ENCODE peak calls at places on chromosomes 12 and 14, in seven cellular contexts. K is progenitor cell of endocrine pancreas, H is endothelial cell, L is sigmoid colon, P is fibroblast of mammary gland, G is neural crest cell, B is SK-N-SH. C is an unnamed sample.

GRCh38 chr14:35858521-35859209 is 32.5 kb downstream of the BRMS1L start:
- DNase-seq in K (no peak), H (no peak), L (no peak), P (peak), G (no peak), B (no peak), C (no peak)

GRCh38 chr12:23834076-23834475 is 115.4 kb downstream of the SOX5 start:
- DNase-seq in K (no peak), H (no peak), L (no peak), P (no peak), G (no peak), B (no peak), C (no peak)

GRCh38 chr12:62802981-62803380 is 132.0 kb downstream of the PPM1H start:
- DNase-seq in K (no peak), H (no peak), L (no peak), P (no peak), G (no peak), B (no peak), C (no peak)

GRCh38 chr12:80053048-80053790 is 46.1 kb upstream of the OTOGL start:
- DNase-seq in K (no peak), H (no peak), L (peak), P (peak), G (no peak), B (peak), C (no peak)

GRCh38 chr14:75800792-75801191 is 139.7 kb downstream of the TTLL5 start:
- DNase-seq in K (no peak), H (no peak), L (no peak), P (no peak), G (no peak), B (no peak), C (no peak)

GRCh38 chr12:55829967-55830600 is 697 bp upstream of the DNAJC14 start:
- DNase-seq in K (peak), H (peak), L (peak), P (no peak), G (peak), B (peak), C (peak)

GRCh38 chr12:57941165-57941894 is at the start of gene ATP23:
- DNase-seq in K (peak), H (peak), L (peak), P (peak), G (peak), B (peak), C (peak)

GRCh38 chr12:46609281-46609623 is 216.5 kb downstream of the SLC38A4 start:
- DNase-seq in K (no peak), H (no peak), L (no peak), P (no peak), G (no peak), B (no peak), C (no peak)

GRCh38 chr14:52154992-52155655 is 86.3 kb upstream of the NID2 start:
- DNase-seq in K (no peak), H (no peak), L (no peak), P (no peak), G (no peak), B (no peak), C (no peak)

GRCh38 chr12:109732321-109733305 is 19.0 kb downstream of the FAM222A start:
- DNase-seq in K (no peak), H (no peak), L (peak), P (no peak), G (no peak), B (peak), C (no peak)

GRCh38 chr14:96246535-96246839 is 9.5 kb upstream of the BDKRB1 start:
- DNase-seq in K (no peak), H (no peak), L (no peak), P (peak), G (no peak), B (no peak), C (no peak)

GRCh38 chr12:132239796-132240668 is 89.4 kb downstream of the GALNT9 start:
- DNase-seq in K (no peak), H (no peak), L (peak), P (no peak), G (no peak), B (no peak), C (no peak)

GRCh38 chr12:68530965-68531364 is 79.7 kb upstream of the RAP1B start:
- DNase-seq in K (no peak), H (no peak), L (no peak), P (peak), G (no peak), B (no peak), C (no peak)

GRCh38 chr12:118537481-118537917 is 161.1 kb downstream of the SUDS3 start:
- DNase-seq in K (no peak), H (no peak), L (peak), P (no peak), G (no peak), B (no peak), C (no peak)

GRCh38 chr14:77654001-77654431 is 37.6 kb upstream of the SPTLC2 start:
- DNase-seq in K (no peak), H (no peak), L (no peak), P (no peak), G (no peak), B (no peak), C (no peak)

GRCh38 chr12:42854208-42854607 is 264.7 kb upstream of the PRICKLE1 start:
- DNase-seq in K (no peak), H (no peak), L (no peak), P (peak), G (no peak), B (no peak), C (no peak)

GRCh38 chr12:108605000-108605689 is 7.3 kb upstream of the TMEM119 start:
- DNase-seq in K (no peak), H (no peak), L (no peak), P (peak), G (no peak), B (no peak), C (no peak)

GRCh38 chr12:95995238-95996031 is 709 bp downstream of the HAL start:
- DNase-seq in K (no peak), H (no peak), L (no peak), P (no peak), G (no peak), B (no peak), C (no peak)

GRCh38 chr14:61889914-61890351 is 127.7 kb downstream of the SNAPC1 start:
- DNase-seq in K (no peak), H (no peak), L (no peak), P (no peak), G (no peak), B (no peak), C (no peak)

GRCh38 chr14:63986789-63987533 is 134.2 kb downstream of the SYNE2 start:
- DNase-seq in K (no peak), H (no peak), L (no peak), P (peak), G (no peak), B (no peak), C (no peak)

GRCh38 chr14:36254020-36254614 is 66.3 kb downstream of the MBIP start:
- DNase-seq in K (no peak), H (no peak), L (no peak), P (peak), G (no peak), B (no peak), C (no peak)

GRCh38 chr14:78010688-78011087 is 159.5 kb upstream of the NRXN3 start:
- DNase-seq in K (no peak), H (no peak), L (no peak), P (peak), G (no peak), B (no peak), C (no peak)

GRCh38 chr14:69190191-69190590 is 1.1 kb upstream of the EXD2 start:
- DNase-seq in K (no peak), H (no peak), L (no peak), P (no peak), G (no peak), B (no peak), C (no peak)

GRCh38 chr12:86660000-86660399 is 403.8 kb upstream of the MGAT4C start:
- DNase-seq in K (no peak), H (no peak), L (no peak), P (no peak), G (no peak), B (no peak), C (no peak)

GRCh38 chr14:32142754-32143437 is 58.9 kb upstream of the RNU6-7 start:
- DNase-seq in K (no peak), H (no peak), L (no peak), P (no peak), G (no peak), B (no peak), C (no peak)

GRCh38 chr12:106868982-106869381 is 86.7 kb upstream of the TMEM263 start:
- DNase-seq in K (no peak), H (no peak), L (no peak), P (no peak), G (no peak), B (no peak), C (no peak)

GRCh38 chr12:83261998-83262397 is 575.3 kb downstream of the TMTC2 start:
- DNase-seq in K (no peak), H (no peak), L (no peak), P (no peak), G (no peak), B (no peak), C (no peak)
- TF ChIP-seq CTCF in K (peak), H (no peak), L (no peak), P (no peak), G (peak), B (peak), C (no peak)

DNA sequence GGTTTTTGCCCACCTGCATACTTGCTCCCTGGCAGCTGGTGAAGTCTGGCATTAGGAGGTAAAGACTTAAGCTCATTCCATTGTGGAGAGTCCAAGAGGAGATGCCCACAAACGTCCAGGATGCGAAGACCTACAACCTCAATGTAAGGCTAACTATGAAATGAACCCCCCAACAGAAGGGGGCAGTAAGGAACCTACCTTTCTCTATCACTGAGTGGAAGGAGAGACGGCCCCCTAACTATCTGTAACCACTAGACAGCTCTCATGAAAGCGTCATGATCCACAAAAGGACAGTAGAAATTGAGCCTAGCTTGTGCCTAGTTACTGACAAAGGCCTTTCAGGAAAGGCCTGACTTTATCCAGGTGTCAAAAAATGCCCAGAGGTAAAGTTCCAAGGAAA is 55.3 kb downstream of the ZFYVE21 start:
- DNase-seq in K (no peak), H (no peak), L (no peak), P (no peak), G (no peak), B (no peak), C (no peak)
- TF ChIP-seq CTCF in K (no peak), H (no peak), L (no peak), P (no peak), G (no peak), B (no peak), C (no peak)

GRCh38 chr14:104550849-104551728 is 28.5 kb upstream of the C14orf180 start:
- DNase-seq in K (no peak), H (no peak), L (peak), P (no peak), G (no peak), B (peak), C (peak)
- TF ChIP-seq CTCF in K (no peak), H (no peak), L (no peak), P (no peak), G (no peak), B (no peak), C (no peak)

DNA sequence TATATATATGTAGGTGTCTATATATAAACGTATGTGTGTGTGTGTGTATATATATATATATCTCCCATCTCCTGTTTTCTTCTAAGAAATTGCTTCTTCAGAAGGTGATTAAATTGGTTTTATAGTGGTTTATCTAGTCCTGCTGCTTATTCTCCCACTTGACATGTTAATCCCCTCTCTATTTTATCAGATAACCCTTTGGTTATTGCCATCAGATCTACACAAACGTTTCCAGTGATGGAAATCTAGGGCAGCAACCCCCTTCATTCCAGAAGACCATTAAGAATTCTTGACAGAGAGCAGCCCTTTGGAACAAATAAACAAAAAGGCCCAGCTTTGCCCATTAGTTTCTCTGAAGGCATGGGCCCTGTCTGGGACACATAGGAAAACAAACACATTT is 34.2 kb upstream of the YARS2 start:
- DNase-seq in K (no peak), H (no peak), L (no peak), P (no peak), G (no peak), B (no peak), C (no peak)
- TF ChIP-seq CTCF in K (no peak), H (no peak), L (no peak), P (no peak), G (no peak), B (no peak), C (no peak)

GRCh38 chr12:113889806-113890581 is 76.1 kb downstream of the RBM19 start:
- DNase-seq in K (no peak), H (no peak), L (no peak), P (no peak), G (no peak), B (peak), C (no peak)
- TF ChIP-seq CTCF in K (no peak), H (no peak), L (no peak), P (no peak), G (no peak), B (no peak), C (no peak)

GRCh38 chr12:87772401-87772800 is 256.8 kb downstream of the C12orf50 start:
- DNase-seq in K (no peak), H (no peak), L (no peak), P (no peak), G (no peak), B (no peak), C (no peak)
- TF ChIP-seq CTCF in K (no peak), H (no peak), L (no peak), P (no peak), G (no peak), B (no peak), C (no peak)

GRCh38 chr14:104095426-104096310 is 10.2 kb downstream of the ASPG start:
- DNase-seq in K (no peak), H (no peak), L (no peak), P (no peak), G (no peak), B (no peak), C (no peak)

GRCh38 chr14:104096318-104096717 is 10.8 kb downstream of the ASPG start:
- DNase-seq in K (no peak), H (no peak), L (no peak), P (no peak), G (no peak), B (no peak), C (no peak)

GRCh38 chr14:104098272-104099095 is 13.0 kb downstream of the ASPG start:
- DNase-seq in K (no peak), H (no peak), L (no peak), P (no peak), G (no peak), B (no peak), C (no peak)

GRCh38 chr14:104094709-104095425 is 9.4 kb downstream of the ASPG start:
- DNase-seq in K (peak), H (peak), L (no peak), P (peak), G (peak), B (peak), C (peak)

GRCh38 chr14:104096751-104097700 is 11.5 kb downstream of the ASPG start:
- DNase-seq in K (no peak), H (peak), L (no peak), P (no peak), G (no peak), B (no peak), C (no peak)
- TF ChIP-seq CTCF in K (peak), H (no peak), L (no peak), P (no peak), G (no peak), B (no peak), C (no peak)

DNA sequence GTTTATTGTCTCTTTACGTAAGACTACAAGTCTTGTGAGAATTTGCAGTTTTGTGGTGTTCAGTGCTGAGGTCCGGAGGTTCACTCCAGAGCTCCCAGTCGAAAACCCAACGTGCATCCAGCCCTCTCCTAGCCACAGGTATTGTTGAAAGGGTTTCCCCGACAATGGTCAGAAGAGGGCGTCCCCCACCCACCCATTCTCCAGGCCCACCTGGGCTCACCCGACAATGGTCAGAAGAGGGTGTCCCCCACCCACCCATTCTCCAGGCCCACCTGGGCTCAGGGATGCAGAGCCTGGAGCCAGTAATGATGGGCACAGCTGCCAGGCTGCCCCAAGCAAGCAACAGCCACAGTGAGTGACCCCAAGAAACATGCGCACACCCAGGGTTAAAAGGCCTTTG is 126.8 kb upstream of the EVL start:
- DNase-seq in K (no peak), H (no peak), L (no peak), P (no peak), G (no peak), B (no peak), C (no peak)
- TF ChIP-seq CTCF in K (no peak), H (no peak), L (no peak), P (no peak), G (no peak), B (no peak), C (no peak)